ENCODE peak calls at places on chromosome 6, in four cellular contexts. I is CD4-positive, alpha-beta memory T cell; Z is mesenchymal stem cell; R is ascending aorta. Q is an unnamed sample.

GRCh38 chr6:41871677-41872076 is 23.5 kb downstream of the USP49 start:
- DNase-seq in I (no peak), Z (no peak), R (no peak), Q (no peak)

GRCh38 chr6:45880139-45880538 is 135.5 kb downstream of the CLIC5 start:
- DNase-seq in I (no peak), Z (peak; percentile 24), R (no peak), Q (no peak)

GRCh38 chr6:56906752-56907151 is 48.2 kb upstream of the BEND6 start:
- DNase-seq in I (no peak), Z (peak; percentile 46), R (no peak), Q (no peak)

GRCh38 chr6:137728386-137729349 is 138.4 kb upstream of the TNFAIP3 start:
- DNase-seq in I (no peak), Z (peak; percentile 96), R (no peak), Q (no peak)

GRCh38 chr6:33205172-33206026 is 944 bp downstream of the HSD17B8 start:
- DNase-seq in I (no peak), Z (peak; percentile 59), R (no peak), Q (no peak)

GRCh38 chr6:142088858-142089216 is 43.9 kb upstream of the GJE1 start:
- DNase-seq in I (no peak), Z (peak; percentile 50), R (no peak), Q (no peak)

GRCh38 chr6:3355011-3355357 is 96.2 kb downstream of the PSMG4 start:
- DNase-seq in I (no peak), Z (no peak), R (no peak), Q (no peak)

GRCh38 chr6:157020398-157021266 is 243.5 kb downstream of the ARID1B start:
- DNase-seq in I (peak; percentile 21), Z (peak; percentile 79), R (no peak), Q (no peak)

GRCh38 chr6:4585682-4586468 is 190.3 kb upstream of the CDYL start:
- DNase-seq in I (no peak), Z (no peak), R (no peak), Q (no peak)

GRCh38 chr6:13012977-13013680 is 296.6 kb downstream of the PHACTR1 start:
- DNase-seq in I (no peak), Z (peak; percentile 12), R (no peak), Q (peak; percentile 65)

GRCh38 chr6:291148-291696 is 1.1 kb upstream of the DUSP22 start:
- DNase-seq in I (no peak), Z (no peak), R (no peak), Q (no peak)

GRCh38 chr6:166204852-166205650 is 37.4 kb upstream of the TBXT start:
- DNase-seq in I (no peak), Z (no peak), R (no peak), Q (no peak)

GRCh38 chr6:121157913-121158312 is 176.4 kb downstream of the TBC1D32 start:
- DNase-seq in I (no peak), Z (no peak), R (no peak), Q (no peak)

GRCh38 chr6:181049-181654 is 111.1 kb upstream of the DUSP22 start:
- DNase-seq in I (no peak), Z (no peak), R (no peak), Q (no peak)

GRCh38 chr6:111552241-111552744 is 53.4 kb downstream of the TRAF3IP2 start:
- DNase-seq in I (no peak), Z (peak; percentile 95), R (no peak), Q (peak; percentile 77)

GRCh38 chr6:118509009-118509617 is 39.0 kb upstream of the PLN start:
- DNase-seq in I (no peak), Z (peak; percentile 37), R (no peak), Q (no peak)

GRCh38 chr6:15246217-15247211 is 645 bp downstream of the JARID2 start:
- DNase-seq in I (peak; percentile 53), Z (peak; percentile 38), R (no peak), Q (no peak)

GRCh38 chr6:15337584-15337981 is 91.7 kb downstream of the JARID2 start:
- DNase-seq in I (no peak), Z (no peak), R (no peak), Q (no peak)

GRCh38 chr6:148328876-148329567 is 13.6 kb upstream of the SASH1 start:
- DNase-seq in I (no peak), Z (peak; percentile 29), R (no peak), Q (no peak)

GRCh38 chr6:42032366-42032765 is 18.0 kb upstream of the TAF8 start:
- DNase-seq in I (no peak), Z (no peak), R (no peak), Q (no peak)

GRCh38 chr6:97437087-97437486 is 154.1 kb upstream of the MMS22L start:
- DNase-seq in I (no peak), Z (peak; percentile 33), R (no peak), Q (peak; percentile 13)

GRCh38 chr6:44053760-44054556 is 73.3 kb downstream of the MRPL14 start:
- DNase-seq in I (no peak), Z (peak; percentile 89), R (no peak), Q (no peak)

GRCh38 chr6:18491303-18492090 is 104.3 kb downstream of the RNF144B start:
- DNase-seq in I (no peak), Z (no peak), R (no peak), Q (no peak)

GRCh38 chr6:36387440-36388303 is at the start of gene ETV7:
- DNase-seq in I (peak; percentile 47), Z (peak; percentile 56), R (no peak), Q (no peak)

GRCh38 chr6:157907651-157908050 is 74.0 kb upstream of the SYNJ2 start:
- DNase-seq in I (no peak), Z (no peak), R (no peak), Q (no peak)

GRCh38 chr6:11785449-11785951 is 6.9 kb upstream of the ADTRP start:
- DNase-seq in I (peak; percentile 25), Z (no peak), R (no peak), Q (no peak)

GRCh38 chr6:54366647-54367327 is 58.5 kb downstream of the TINAG start:
- DNase-seq in I (no peak), Z (no peak), R (no peak), Q (no peak)

GRCh38 chr6:53363341-53364079 is 14.8 kb upstream of the ELOVL5 start:
- DNase-seq in I (no peak), Z (no peak), R (no peak), Q (no peak)

GRCh38 chr6:144219056-144219685 is 66.0 kb upstream of the UTRN start:
- DNase-seq in I (peak; percentile 58), Z (peak; percentile 64), R (no peak), Q (no peak)

GRCh38 chr6:80020381-80021120 is 16.1 kb downstream of the TTK start:
- DNase-seq in I (no peak), Z (no peak), R (no peak), Q (no peak)
- H3K4me3 ChIP-seq in I (no peak overlapping the region), Z (no peak overlapping the region), R (no peak overlapping the region), Q (no peak overlapping the region)

DNA sequence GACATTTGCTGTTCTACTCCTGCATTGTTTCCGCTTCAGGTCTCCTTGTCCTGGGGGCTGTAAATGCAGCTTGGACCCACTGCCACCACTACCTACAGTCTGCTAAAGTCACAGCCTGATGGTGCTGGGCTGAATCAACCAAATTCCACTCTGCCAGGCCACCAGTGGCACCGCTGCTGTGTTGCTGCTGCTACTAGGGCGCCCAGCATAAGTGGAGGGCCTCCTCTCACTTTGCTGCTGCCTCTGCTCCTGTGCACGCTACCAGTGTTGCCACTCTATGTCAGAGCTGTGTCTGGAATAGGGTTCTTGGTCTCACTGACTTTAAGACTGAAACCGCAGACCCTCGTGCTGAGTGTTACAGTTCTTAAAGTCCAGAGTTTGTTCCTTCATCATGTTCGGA is 1.4 kb upstream of the SSR1 start:
- DNase-seq in I (no peak), Z (no peak), R (no peak), Q (no peak)
- H3K4me3 ChIP-seq in I (no peak overlapping the region), Z (no peak overlapping the region), R (no peak overlapping the region), Q (no peak overlapping the region)

GRCh38 chr6:31270788-31271640 is 878 bp downstream of the HLA-C start:
- DNase-seq in I (peak; percentile 34), Z (peak; percentile 77), R (no peak), Q (no peak)

GRCh38 chr6:31267504-31268371 is 4.2 kb downstream of the HLA-C start:
- DNase-seq in I (peak; percentile 43), Z (no peak), R (no peak), Q (no peak)

GRCh38 chr6:31271641-31272357 is at the start of gene HLA-C:
- DNase-seq in I (peak; percentile 94), Z (peak; percentile 99), R (peak; percentile 80), Q (peak; percentile 86)

GRCh38 chr6:31272431-31272830 is 539 bp upstream of the HLA-C start:
- DNase-seq in I (no peak), Z (no peak), R (no peak), Q (no peak)

GRCh38 chr6:31272856-31273626 is 1.1 kb upstream of the HLA-C start:
- DNase-seq in I (peak; percentile 30), Z (no peak), R (no peak), Q (no peak)
- H3K4me3 ChIP-seq in I (peak overlapping the region; percentile 88), Z (no peak overlapping the region), R (peak overlapping the region; percentile 68), Q (peak overlapping the region; percentile 63)

GRCh38 chr6:106782524-106783265 is 153.3 kb downstream of the QRSL1 start:
- DNase-seq in I (no peak), Z (peak; percentile 32), R (no peak), Q (no peak)
- H3K4me3 ChIP-seq in I (no peak overlapping the region), Z (no peak overlapping the region), R (no peak overlapping the region), Q (no peak overlapping the region)

GRCh38 chr6:24909281-24910216 is 26.2 kb downstream of the RIPOR2 start:
- DNase-seq in I (no peak), Z (no peak), R (no peak), Q (no peak)
- H3K4me3 ChIP-seq in I (peak overlapping the region; percentile 38), Z (no peak overlapping the region), R (peak overlapping the region; percentile 73), Q (peak overlapping the region; percentile 51)

GRCh38 chr6:29974901-29975560 is 32.7 kb downstream of the HLA-A start:
- DNase-seq in I (no peak), Z (no peak), R (no peak), Q (no peak)
- H3K4me3 ChIP-seq in I (no peak overlapping the region), Z (peak overlapping the region; percentile 5), R (peak overlapping the region; percentile 61), Q (peak overlapping the region; percentile 60)

GRCh38 chr6:38989064-38989463 is 59.5 kb upstream of the GLP1R start:
- DNase-seq in I (no peak), Z (no peak), R (no peak), Q (no peak)
- H3K4me3 ChIP-seq in I (no peak overlapping the region), Z (no peak overlapping the region), R (no peak overlapping the region), Q (no peak overlapping the region)

GRCh38 chr6:149897015-149897697 is 757 bp downstream of the RAET1E start:
- DNase-seq in I (no peak), Z (peak; percentile 74), R (peak; percentile 36), Q (no peak)

GRCh38 chr6:149898966-149899365 is 1.1 kb upstream of the RAET1E start:
- DNase-seq in I (no peak), Z (no peak), R (no peak), Q (no peak)

GRCh38 chr6:149899486-149899885 is 1.6 kb upstream of the RAET1E start:
- DNase-seq in I (no peak), Z (no peak), R (no peak), Q (no peak)

GRCh38 chr6:149896491-149896890 is 1.4 kb downstream of the RAET1E start:
- DNase-seq in I (no peak), Z (peak; percentile 73), R (no peak), Q (no peak)

GRCh38 chr6:149897855-149898744 is at the start of gene RAET1E:
- DNase-seq in I (no peak), Z (no peak), R (no peak), Q (no peak)
- H3K4me3 ChIP-seq in I (no peak within 1 kb of the TSS), Z (no peak within 1 kb of the TSS), R (peak within 1 kb of the TSS; percentile 61), Q (no peak within 1 kb of the TSS)

GRCh38 chr6:28589952-28590340 is 64.3 kb downstream of the GPX5 start:
- DNase-seq in I (no peak), Z (no peak), R (no peak), Q (no peak)
- H3K4me3 ChIP-seq in I (no peak overlapping the region), Z (peak overlapping the region; percentile 3), R (no peak overlapping the region), Q (peak overlapping the region; percentile 43)